ENCODE peak calls at places on chromosomes 4 and X, in five cellular contexts. X, J, S, K and G are unnamed samples.

GRCh38 chr4:168028970-168029610 is 63.2 kb upstream of the ANXA10 start:
- DNase-seq in K (peak; percentile 70), X (no peak), J (no peak), S (no peak), G (no peak)

GRCh38 chr4:136748165-136748564 is 784.1 kb downstream of the PCDH18 start:
- DNase-seq in S (no peak), J (no peak), X (no peak), K (no peak), G (no peak)

GRCh38 chr4:155271557-155271956 is 63.1 kb downstream of the NPY2R start:
- DNase-seq in K (no peak), J (no peak), X (no peak), S (no peak), G (no peak)

GRCh38 chr4:94344457-94344856 is 1.8 kb upstream of the HPGDS start:
- DNase-seq in X (no peak), J (no peak), S (no peak), K (no peak), G (no peak)

GRCh38 chr4:39970559-39971270 is 7.0 kb downstream of the PDS5A start:
- DNase-seq in S (peak; percentile 64), K (peak; percentile 85), X (no peak), J (peak; percentile 76), G (no peak)

GRCh38 chr4:14092741-14093140 is 465.2 kb upstream of the BOD1L1 start:
- DNase-seq in K (peak; percentile 12), S (no peak), X (no peak), J (no peak), G (no peak)

GRCh38 chr4:6440506-6441201 is 31.8 kb downstream of the PPP2R2C start:
- DNase-seq in S (no peak), K (no peak), J (no peak), X (no peak), G (no peak)

GRCh38 chr4:109406337-109406931 is 27.2 kb upstream of the SEC24B start:
- DNase-seq in S (no peak), K (peak; percentile 47), J (no peak), X (no peak), G (peak; percentile 42)

GRCh38 chr4:94488667-94489066 is 36.9 kb downstream of the PDLIM5 start:
- DNase-seq in J (no peak), S (no peak), X (no peak), K (peak; percentile 95), G (no peak)

GRCh38 chr4:157907224-157907623 is 265.6 kb downstream of the GASK1B start:
- DNase-seq in K (no peak), S (no peak), X (no peak), J (no peak), G (no peak)

GRCh38 chr4:81631958-81632439 is 160.3 kb upstream of the RASGEF1B start:
- DNase-seq in K (peak; percentile 44), J (no peak), X (no peak), S (no peak), G (no peak)

GRCh38 chrX:22689290-22689689 is 310.5 kb upstream of the DDX53 start:
- DNase-seq in S (no peak), X (no peak), K (no peak), J (no peak), G (no peak)

GRCh38 chrX:113195949-113196348 is 355.3 kb upstream of the AMOT start:
- DNase-seq in J (no peak), S (no peak), K (no peak), X (no peak), G (no peak)

GRCh38 chr4:118345813-118346212 is 7.0 kb downstream of the PRSS12 start:
- DNase-seq in J (no peak), S (no peak), K (no peak), X (no peak), G (no peak)

GRCh38 chr4:4694296-4694772 is 152.5 kb upstream of the STX18 start:
- DNase-seq in S (no peak), J (no peak), K (peak; percentile 83), X (no peak), G (no peak)

GRCh38 chr4:25816591-25817058 is 46.2 kb downstream of the SEL1L3 start:
- DNase-seq in S (no peak), X (no peak), J (no peak), K (no peak), G (no peak)

GRCh38 chr4:124633285-124633941 is 79.1 kb downstream of the ANKRD50 start:
- DNase-seq in K (no peak), J (no peak), S (no peak), X (no peak), G (no peak)

GRCh38 chr4:153566751-153567150 is 100.6 kb downstream of the TMEM131L start:
- DNase-seq in X (no peak), S (no peak), J (no peak), K (no peak), G (no peak)

GRCh38 chr4:94508256-94508655 is 56.5 kb downstream of the PDLIM5 start:
- DNase-seq in J (no peak), K (no peak), S (no peak), X (no peak), G (no peak)

GRCh38 chr4:66704243-66704642 is 841.1 kb downstream of the CENPC start:
- DNase-seq in X (no peak), K (no peak), J (no peak), S (no peak), G (no peak)

GRCh38 chr4:34289489-34289888 is 1954.8 kb downstream of the ARAP2 start:
- DNase-seq in K (no peak), J (no peak), X (no peak), S (no peak), G (no peak)

GRCh38 chrX:140091276-140091886 is 126.1 kb upstream of the CXorf66 start:
- DNase-seq in J (no peak), X (no peak), K (peak; percentile 12), S (peak; percentile 46), G (peak; percentile 2)

GRCh38 chr4:76210502-76210901 is 3.1 kb downstream of the SCARB2 start:
- DNase-seq in K (no peak), S (no peak), X (no peak), J (no peak), G (no peak)

GRCh38 chr4:124931050-124931449 is 218.5 kb upstream of the ANKRD50 start:
- DNase-seq in K (peak; percentile 80), J (no peak), S (no peak), X (no peak), G (no peak)

GRCh38 chr4:135007400-135007799 is 805.8 kb upstream of the PABPC4L start:
- DNase-seq in J (no peak), S (no peak), K (no peak), X (no peak), G (no peak)

GRCh38 chr4:160283081-160283480 is 1180.2 kb downstream of the RAPGEF2 start:
- DNase-seq in S (no peak), X (no peak), J (no peak), K (no peak), G (no peak)

GRCh38 chrX:106959897-106960296 is 39.7 kb downstream of the CLDN2 start:
- DNase-seq in X (no peak), J (no peak), S (no peak), K (peak; percentile 20), G (no peak)

GRCh38 chrX:110748256-110748811 is 47.3 kb downstream of the CHRDL1 start:
- DNase-seq in X (no peak), K (no peak), S (no peak), J (no peak), G (no peak)

GRCh38 chrX:31500920-31501319 is 429.1 kb upstream of the FTHL17 start:
- DNase-seq in J (no peak), X (no peak), S (no peak), K (peak; percentile 9), G (no peak)

GRCh38 chr4:38233727-38234478 is 273.7 kb downstream of the PTTG2 start:
- DNase-seq in X (no peak), S (no peak), J (no peak), K (no peak), G (no peak)

GRCh38 chrX:103418811-103419210 is 42.5 kb downstream of the BEX3 start:
- DNase-seq in X (no peak), J (no peak), K (no peak), S (no peak), G (no peak)

GRCh38 chrX:51836823-51837222 is 56.6 kb upstream of the MAGED1 start:
- DNase-seq in S (no peak), X (no peak), J (no peak), K (no peak), G (no peak)

GRCh38 chr4:168724960-168725359 is 228.1 kb downstream of the PALLD start:
- DNase-seq in J (no peak), K (no peak), S (no peak), X (no peak), G (no peak)

GRCh38 chr4:99462875-99463464 is 27.8 kb upstream of the ADH7 start:
- DNase-seq in J (peak; percentile 52), X (peak; percentile 3), K (peak; percentile 56), S (peak; percentile 79), G (peak; percentile 16)

GRCh38 chrX:40145001-40145631 is 47.4 kb upstream of the BCOR start:
- DNase-seq in S (no peak), X (no peak), J (no peak), K (no peak), G (no peak)

GRCh38 chrX:68989865-68990606 is 161.2 kb downstream of the EFNB1 start:
- DNase-seq in K (peak; percentile 95), S (no peak), J (no peak), X (no peak), G (no peak)

GRCh38 chr4:86769794-86770193 is 79.4 kb downstream of the SLC10A6 start:
- DNase-seq in K (no peak), X (no peak), J (no peak), S (no peak), G (no peak)

GRCh38 chrX:9614016-9614415 is 149.2 kb downstream of the TBL1X start:
- DNase-seq in K (peak; percentile 88), S (no peak), X (no peak), J (no peak), G (no peak)